ENCODE peak calls at places on chromosomes 2 and 18, in six cellular contexts. X, Z, W, H, D and G are unnamed samples.

GRCh38 chr2:28074127-28074526 is 183.6 kb downstream of the BABAM2 start:
- DNase-seq in H (no peak), D (no peak), X (no peak), W (no peak), Z (no peak), G (no peak)

GRCh38 chr2:854460-854859 is 96.2 kb upstream of the SNTG2 start:
- DNase-seq in H (no peak), Z (no peak), X (peak; percentile 25), W (peak; percentile 66), D (no peak), G (peak; percentile 22)

GRCh38 chr2:10392100-10392499 is 56.0 kb downstream of the ODC1 start:
- DNase-seq in D (no peak), Z (no peak), X (no peak), W (no peak), H (no peak), G (no peak)

GRCh38 chr2:133570547-133570946 is 2.3 kb upstream of the NCKAP5 start:
- DNase-seq in H (no peak), D (no peak), W (no peak), Z (no peak), X (no peak), G (no peak)

GRCh38 chr18:45107425-45107824 is 426.7 kb downstream of the SETBP1 start:
- DNase-seq in Z (no peak), D (no peak), X (no peak), H (peak; percentile 6), W (no peak), G (peak; percentile 76)

GRCh38 chr18:36775396-36775795 is 53.4 kb downstream of the TPGS2 start:
- DNase-seq in H (no peak), D (no peak), Z (no peak), X (no peak), W (no peak), G (no peak)

GRCh38 chr18:26133652-26134051 is at the start of gene PSMA8:
- DNase-seq in X (no peak), Z (peak; percentile 17), D (no peak), H (no peak), W (peak; percentile 2), G (no peak)

GRCh38 chr18:57801379-57802165 is 1.5 kb downstream of the ATP8B1 start:
- DNase-seq in X (no peak), H (no peak), Z (no peak), W (peak; percentile 43), D (no peak), G (no peak)

GRCh38 chr18:3151379-3152264 is 68.1 kb downstream of the MYOM1 start:
- DNase-seq in W (no peak), Z (no peak), D (peak; percentile 36), X (no peak), H (peak; percentile 52), G (peak; percentile 40)

GRCh38 chr2:9423922-9424272 is 443 bp downstream of the CPSF3 start:
- DNase-seq in H (peak; percentile 34), X (no peak), D (peak; percentile 53), Z (peak; percentile 22), W (no peak), G (peak; percentile 38)

GRCh38 chr18:73707035-73707434 is 440.6 kb downstream of the FBXO15 start:
- DNase-seq in Z (no peak), H (peak; percentile 86), D (no peak), X (no peak), W (no peak), G (no peak)

GRCh38 chr2:57376985-57377384 is 669.6 kb upstream of the VRK2 start:
- DNase-seq in D (no peak), Z (no peak), H (no peak), W (no peak), X (no peak), G (peak; percentile 30)

GRCh38 chr18:73785276-73785675 is 362.4 kb downstream of the FBXO15 start:
- DNase-seq in Z (no peak), D (no peak), H (peak; percentile 57), X (no peak), W (no peak), G (peak; percentile 59)

GRCh38 chr2:84919885-84920580 is 14.6 kb downstream of the TMSB10 start:
- DNase-seq in W (peak; percentile 53), H (peak; percentile 99), X (peak; percentile 57), Z (peak; percentile 83), D (no peak), G (peak; percentile 96)

GRCh38 chr2:177264539-177265385 is at the start of gene NFE2L2:
- DNase-seq in H (peak; percentile 91), Z (peak; percentile 92), W (peak; percentile 92), D (peak; percentile 91), X (peak; percentile 96), G (peak; percentile 96)

GRCh38 chr2:63440612-63441011 is 147.7 kb downstream of the WDPCP start:
- DNase-seq in X (no peak), H (peak; percentile 79), Z (no peak), D (no peak), W (no peak), G (peak; percentile 36)

GRCh38 chr2:238709961-238710360 is 137.9 kb upstream of the TWIST2 start:
- DNase-seq in H (peak; percentile 24), X (no peak), W (no peak), D (no peak), Z (no peak), G (no peak)

GRCh38 chr2:2889646-2890045 is 488.0 kb downstream of the EIPR1 start:
- DNase-seq in W (no peak), D (no peak), X (no peak), Z (no peak), H (no peak), G (no peak)

GRCh38 chr2:205759286-205759685 is 77.0 kb downstream of the NRP2 start:
- DNase-seq in D (no peak), Z (no peak), H (no peak), W (no peak), X (no peak), G (peak; percentile 40)

GRCh38 chr2:77008925-77009706 is 513.1 kb downstream of the LRRTM4 start:
- DNase-seq in Z (no peak), X (no peak), D (no peak), W (no peak), H (peak; percentile 5), G (no peak)

GRCh38 chr2:98778153-98778552 is 47.2 kb upstream of the MGAT4A start:
- DNase-seq in D (no peak), H (no peak), X (no peak), Z (no peak), W (no peak), G (no peak)

GRCh38 chr2:68839260-68839833 is 31.9 kb downstream of the BMP10 start:
- DNase-seq in W (no peak), Z (no peak), H (no peak), D (no peak), X (no peak), G (no peak)

GRCh38 chr2:200025717-200026116 is 70.3 kb downstream of the MAIP1 start:
- DNase-seq in W (no peak), H (peak; percentile 32), Z (no peak), D (no peak), X (no peak), G (no peak)

GRCh38 chr2:213500881-213501280 is 216.6 kb downstream of the SPAG16 start:
- DNase-seq in D (no peak), Z (no peak), W (no peak), X (no peak), H (no peak), G (no peak)

GRCh38 chr2:9807555-9808305 is 35.5 kb upstream of the TAF1B start:
- DNase-seq in Z (no peak), W (no peak), H (no peak), D (no peak), X (no peak), G (no peak)

GRCh38 chr2:106664669-106665068 is 177.5 kb downstream of the CD8B2 start:
- DNase-seq in D (no peak), H (no peak), X (no peak), W (no peak), Z (no peak), G (no peak)

GRCh38 chr2:88626171-88627054 is 851 bp downstream of the EIF2AK3 start:
- DNase-seq in D (peak; percentile 55), X (peak; percentile 40), W (peak; percentile 33), Z (peak; percentile 28), H (no peak), G (no peak)

GRCh38 chr2:221943078-221943810 is 355.6 kb downstream of the PAX3 start:
- DNase-seq in H (peak; percentile 1), X (peak; percentile 34), W (peak; percentile 16), D (no peak), Z (peak; percentile 77), G (no peak)

GRCh38 chr18:60350150-60350549 is 22.4 kb downstream of the MC4R start:
- DNase-seq in W (no peak), X (no peak), Z (no peak), H (no peak), D (no peak), G (no peak)

GRCh38 chr2:225334524-225334923 is 65.0 kb upstream of the NYAP2 start:
- DNase-seq in Z (no peak), D (no peak), H (no peak), W (peak; percentile 58), X (no peak), G (no peak)

GRCh38 chr2:18987592-18988073 is 370.8 kb downstream of the OSR1 start:
- DNase-seq in Z (peak; percentile 84), X (peak; percentile 78), W (peak; percentile 72), D (no peak), H (peak; percentile 95), G (peak; percentile 14)

GRCh38 chr2:152587187-152587947 is 129.9 kb downstream of the PRPF40A start:
- DNase-seq in X (no peak), Z (no peak), D (no peak), W (no peak), H (peak; percentile 74), G (no peak)
- H3K36me3 ChIP-seq in X (no peaks in the 10 kb centered on the region), Z (no peaks in the 10 kb centered on the region), D (no peaks in the 10 kb centered on the region), W (no peaks in the 10 kb centered on the region), H (no peaks in the 10 kb centered on the region), G (no peaks in the 10 kb centered on the region)

DNA sequence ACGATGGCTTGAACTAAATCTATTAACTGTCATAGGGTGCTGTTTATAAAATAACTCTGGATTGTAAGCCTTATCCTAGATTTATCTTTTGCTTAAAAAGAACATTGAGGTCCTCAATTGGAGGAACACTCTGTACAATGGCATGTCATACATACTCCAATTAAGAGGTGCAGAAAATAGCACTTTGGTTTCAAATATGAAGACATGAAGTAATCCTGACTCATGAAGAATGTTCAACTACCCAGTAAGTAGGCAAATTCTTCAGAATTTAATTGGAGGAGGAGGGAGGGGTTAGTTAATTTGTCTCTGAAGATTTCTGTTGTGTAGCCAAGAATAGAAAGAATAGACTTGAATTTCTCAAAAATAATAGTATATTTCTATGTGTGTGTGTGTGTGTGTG is 36.1 kb downstream of the DCC start:
- DNase-seq in D (no peak), Z (no peak), H (no peak), X (no peak), W (no peak), G (no peak)
- TF ChIP-seq CTCF in D (no peak), Z (no peak), H (no peak), X (no peak), W (no peak), G (no peak)

DNA sequence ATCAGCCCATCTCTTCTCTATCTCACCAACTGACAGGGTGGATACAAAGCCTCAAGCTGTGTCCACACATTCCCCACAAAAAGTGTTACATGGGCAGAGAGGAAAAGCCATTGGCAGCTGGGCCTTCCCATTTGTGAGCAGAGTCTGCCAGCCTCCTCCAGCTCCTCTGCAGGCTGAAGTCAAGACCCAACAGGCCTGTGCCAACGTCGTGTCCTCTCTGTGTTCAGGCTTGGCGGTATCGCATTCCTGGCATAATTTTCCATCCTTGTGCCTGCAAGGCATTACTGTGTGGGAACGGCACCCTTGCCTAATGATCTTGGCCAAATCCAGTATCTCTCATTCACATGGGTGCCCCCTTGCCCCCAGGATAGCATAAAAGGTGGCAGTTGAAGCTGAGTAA is 41.5 kb upstream of the APCDD1 start:
- DNase-seq in W (no peak), D (no peak), X (no peak), Z (no peak), H (no peak), G (no peak)
- H3K4me1 ChIP-seq in W (peaks cover 17% of the 10 kb centered on the region), D (no peaks in the 10 kb centered on the region), X (no peaks in the 10 kb centered on the region), Z (no peaks in the 10 kb centered on the region), H (no peaks in the 10 kb centered on the region), G (peaks cover 9% of the 10 kb centered on the region)

GRCh38 chr2:237345891-237346640 is 67.9 kb downstream of the COL6A3 start:
- DNase-seq in X (no peak), W (no peak), D (no peak), Z (no peak), H (peak; percentile 43), G (peak; percentile 38)
- H3K36me3 ChIP-seq in X (no peaks in the 10 kb centered on the region), W (no peaks in the 10 kb centered on the region), D (no peaks in the 10 kb centered on the region), Z (peaks cover 3% of the 10 kb centered on the region), H (peaks cover 79% of the 10 kb centered on the region), G (no peaks in the 10 kb centered on the region)